ENCODE peak calls at places on chromosome 4, in seven cellular contexts. Z is GM12865, X is endodermal cell, G is spleen, S is psoas muscle, P is mesenchymal stem cell, D is breast epithelium. O is an unnamed sample.

GRCh38 chr4:85607624-85608023 is 132.7 kb downstream of the ARHGAP24 start:
- DNase-seq in G (peak; percentile 83), P (no peak), D (no peak), S (no peak), Z (peak; percentile 80), X (no peak), O (no peak)

GRCh38 chr4:181548873-181549541 is 694.2 kb upstream of the TENM3 start:
- DNase-seq in P (peak; percentile 88), G (no peak), D (no peak), X (no peak), Z (no peak), S (no peak), O (no peak)

GRCh38 chr4:143389543-143390195 is 53.0 kb downstream of the GAB1 start:
- DNase-seq in S (no peak), P (peak; percentile 61), X (no peak), G (no peak), Z (no peak), D (no peak), O (no peak)

GRCh38 chr4:13815231-13815630 is 187.7 kb upstream of the BOD1L1 start:
- DNase-seq in Z (no peak), X (no peak), P (no peak), G (no peak), S (no peak), D (no peak), O (no peak)

GRCh38 chr4:52751349-52751911 is at the start of gene ERVMER34-1:
- DNase-seq in X (peak; percentile 95), S (peak; percentile 42), Z (no peak), P (peak; percentile 57), G (no peak), D (peak; percentile 72), O (peak; percentile 93)

GRCh38 chr4:10015140-10015753 is 6.0 kb downstream of the SLC2A9 start:
- DNase-seq in S (no peak), G (no peak), P (no peak), X (peak; percentile 91), Z (peak; percentile 81), D (no peak), O (peak; percentile 82)

GRCh38 chr4:177064724-177065394 is 244.8 kb upstream of the NEIL3 start:
- DNase-seq in Z (no peak), P (no peak), D (no peak), G (no peak), S (no peak), X (no peak), O (peak; percentile 28)

GRCh38 chr4:60422440-60422839 is 777.7 kb upstream of the ADGRL3 start:
- DNase-seq in D (no peak), X (no peak), P (no peak), S (no peak), G (no peak), Z (no peak), O (peak; percentile 7)

GRCh38 chr4:78616046-78616498 is 64.5 kb downstream of the ANXA3 start:
- DNase-seq in X (no peak), S (no peak), G (no peak), Z (no peak), D (no peak), P (peak; percentile 80), O (no peak)

GRCh38 chr4:23213198-23213597 is 520.5 kb downstream of the GBA3 start:
- DNase-seq in P (no peak), S (no peak), D (no peak), X (no peak), Z (no peak), G (no peak), O (no peak)

GRCh38 chr4:152676052-152676854 is 3.5 kb downstream of the TMEM154 start:
- DNase-seq in Z (peak; percentile 29), P (no peak), X (no peak), S (no peak), G (no peak), D (no peak), O (no peak)

GRCh38 chr4:88106205-88106604 is 52.2 kb downstream of the ABCG2 start:
- DNase-seq in P (peak; percentile 32), G (no peak), S (no peak), Z (no peak), D (no peak), X (no peak), O (no peak)

GRCh38 chr4:79982587-79983327 is 90.3 kb downstream of the ANTXR2 start:
- DNase-seq in G (no peak), P (no peak), Z (no peak), S (no peak), X (no peak), D (no peak), O (no peak)

GRCh38 chr4:41719417-41719816 is 29.1 kb downstream of the PHOX2B start:
- DNase-seq in Z (no peak), S (no peak), D (no peak), X (no peak), G (no peak), P (peak; percentile 5), O (no peak)

GRCh38 chr4:158814636-158815035 is 45.8 kb downstream of the FNIP2 start:
- DNase-seq in D (no peak), G (no peak), Z (no peak), X (no peak), S (no peak), P (no peak), O (no peak)

GRCh38 chr4:98639523-98639922 is 18.9 kb downstream of the TSPAN5 start:
- DNase-seq in Z (peak; percentile 34), P (peak; percentile 47), G (no peak), S (no peak), D (no peak), X (no peak), O (no peak)

GRCh38 chr4:25378130-25378743 is 1.2 kb downstream of the ANAPC4 start:
- DNase-seq in Z (no peak), X (no peak), S (no peak), P (no peak), G (no peak), D (no peak), O (peak; percentile 17)

GRCh38 chr4:41882622-41883347 is 52.4 kb upstream of the TMEM33 start:
- DNase-seq in S (no peak), P (peak; percentile 33), D (peak; percentile 54), X (peak; percentile 80), Z (peak; percentile 49), G (peak; percentile 89), O (peak; percentile 57)

GRCh38 chr4:29423836-29424721 is 1296.1 kb upstream of the PCDH7 start:
- DNase-seq in D (no peak), P (peak; percentile 79), Z (no peak), X (no peak), S (no peak), G (no peak), O (no peak)

DNA sequence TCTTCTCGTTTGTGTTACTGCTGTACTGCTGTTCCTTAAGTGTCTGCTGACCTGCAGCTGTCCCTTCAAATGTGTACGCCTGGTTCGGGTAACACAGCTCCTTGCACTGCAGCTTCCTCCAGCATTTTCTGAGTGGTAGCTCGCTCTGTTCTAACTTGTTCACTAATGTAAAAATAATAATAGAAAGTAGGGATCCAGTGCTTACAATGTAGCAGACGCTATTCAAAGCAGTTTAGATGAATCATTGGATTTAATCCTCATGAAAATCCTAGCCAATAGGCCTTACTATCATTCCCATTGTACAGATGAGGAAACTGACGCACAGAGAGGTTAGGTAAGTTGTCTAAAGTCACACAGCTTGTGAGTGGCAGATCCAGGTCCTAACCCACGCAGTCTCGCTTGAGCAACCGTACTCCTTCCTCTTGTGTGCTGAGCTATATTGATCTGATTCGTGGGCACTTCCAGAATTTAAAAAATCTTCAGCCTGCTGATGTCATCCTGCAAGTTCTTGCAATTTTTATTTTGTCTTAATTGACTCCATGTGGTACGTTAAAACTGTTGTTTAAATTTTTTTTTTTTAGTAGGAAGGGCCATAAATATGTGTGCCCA is 448.2 kb upstream of the FAT1 start:
- DNase-seq in D (no peak), X (no peak), Z (no peak), P (peak; percentile 30), S (no peak), G (no peak), O (no peak)
- H3K4me3 ChIP-seq in D (no peak overlapping the region), X (no peak overlapping the region), Z (no peak overlapping the region), P (peak overlapping the region; percentile 64), S (no peak overlapping the region), G (no peak overlapping the region), O (no peak overlapping the region)

DNA sequence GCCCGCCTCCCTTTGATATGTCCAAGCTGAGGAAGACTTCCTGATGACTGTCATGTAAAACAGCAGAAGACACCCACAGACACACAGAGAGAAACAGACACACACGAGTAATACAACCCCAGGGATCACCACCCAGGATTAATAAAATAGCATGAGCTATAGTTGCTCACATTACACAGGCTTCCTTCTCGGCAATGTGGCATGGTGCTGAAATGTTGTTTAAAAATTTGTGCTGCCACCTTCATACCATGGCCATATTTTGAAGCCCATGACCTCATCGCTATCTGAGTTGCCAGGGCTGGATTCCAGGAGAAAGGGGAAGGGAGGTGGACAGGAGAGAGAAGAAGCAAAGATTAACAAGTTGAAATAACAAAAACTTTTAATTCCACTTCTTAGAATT is 111.7 kb downstream of the SYNPO2 start:
- DNase-seq in Z (no peak), D (no peak), S (no peak), X (no peak), P (no peak), G (no peak), O (no peak)
- H3K4me3 ChIP-seq in Z (no peak overlapping the region), D (no peak overlapping the region), S (peak overlapping the region; percentile 44), X (no peak overlapping the region), P (no peak overlapping the region), G (no peak overlapping the region), O (no peak overlapping the region)

GRCh38 chr4:54783402-54784110 is 125.8 kb downstream of the KIT start:
- DNase-seq in Z (no peak), D (no peak), X (no peak), G (no peak), S (no peak), P (peak; percentile 19), O (no peak)

GRCh38 chr4:54781771-54782170 is 124.0 kb downstream of the KIT start:
- DNase-seq in S (peak; percentile 15), P (no peak), Z (no peak), G (no peak), X (no peak), D (no peak), O (no peak)

GRCh38 chr4:54779797-54780196 is 122.0 kb downstream of the KIT start:
- DNase-seq in S (no peak), G (no peak), D (no peak), X (no peak), Z (no peak), P (no peak), O (no peak)

GRCh38 chr4:54784188-54784671 is 126.5 kb downstream of the KIT start:
- DNase-seq in P (peak; percentile 77), S (peak; percentile 77), G (peak; percentile 76), D (no peak), Z (peak; percentile 3), X (no peak), O (no peak)
- H3K4me3 ChIP-seq in P (peak overlapping the region; percentile 27), S (no peak overlapping the region), G (no peak overlapping the region), D (no peak overlapping the region), Z (no peak overlapping the region), X (no peak overlapping the region), O (no peak overlapping the region)

DNA sequence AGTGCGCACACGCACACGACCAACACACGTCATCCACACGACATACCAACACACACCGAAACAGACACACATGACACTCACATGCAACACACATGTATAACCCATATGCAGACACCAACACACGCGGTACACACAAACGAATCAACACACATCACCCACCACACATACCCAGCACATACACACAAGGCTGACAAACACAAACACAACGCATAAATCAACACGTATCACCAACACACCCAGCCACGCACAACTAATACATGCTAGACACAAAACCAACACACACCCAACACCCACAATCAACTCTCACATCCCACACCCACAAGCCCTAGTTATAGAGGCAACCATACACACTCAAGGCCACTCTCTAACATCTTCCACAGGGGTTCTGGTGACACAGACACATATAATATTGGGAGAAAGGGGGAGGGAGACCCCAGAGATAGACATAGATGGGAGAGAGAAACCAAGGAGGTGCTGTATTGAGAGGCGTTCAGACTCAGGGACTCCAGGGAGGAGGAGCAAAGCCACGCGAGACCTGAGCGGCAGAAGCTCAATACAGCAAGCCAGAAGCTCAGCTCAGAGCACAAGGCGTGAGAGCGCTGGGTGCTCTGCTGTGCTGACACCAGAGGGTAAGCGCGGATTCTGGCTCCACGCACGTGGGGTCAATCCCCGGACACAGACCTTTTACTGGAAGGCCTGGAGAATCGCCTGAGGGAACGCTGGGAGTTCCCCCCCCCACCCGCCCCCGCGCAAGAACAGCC is 8.5 kb downstream of the MSX1 start:
- DNase-seq in P (no peak), X (peak; percentile 46), S (no peak), Z (no peak), G (no peak), D (no peak), O (no peak)
- H3K4me3 ChIP-seq in P (no peak overlapping the region), X (no peak overlapping the region), S (no peak overlapping the region), Z (no peak overlapping the region), G (no peak overlapping the region), D (no peak overlapping the region), O (peak overlapping the region; percentile 50)